ENCODE peak calls at places on chromosome 18, in nine cellular contexts. One of them, this sample, is unnamed.
A peak's percentile ranks its signal among the peaks of the same experiment; 100 is the strongest.

GRCh38 chr18:63585988-63586387 is 1.2 kb upstream of the SERPINB13 start:
- DNase-seq in activated T-helper 2 cell treated with anti-CD3 and anti-CD28 coated beads, Interferon-gamma antibody, Interleukin-2, Interleukin-4, amounts not matched to agents 10 μg/mL and 5 μg/mL and 100 μg/mL, durations not matched to agents 14 hours and 24 hours and 36 hours: no peak
- DNase-seq in retina: no peak
- DNase-seq in nucleus accumbens: no peak
- DNase-seq in activated CD4-positive, alpha-beta T cell treated with anti-CD3 and anti-CD28 coated beads, Interleukin-2, amount 10 ng/mL, durations not matched to agents 7 days and 5 days: no peak
- DNase-seq in NCI-H1092: no peak
- DNase-seq in D341Med: no peak
- DNase-seq in Caki2: no peak
- DNase-seq in NCI-H446: no peak
- DNase-seq in this sample: no peak

GRCh38 chr18:76445741-76446232 is 49.3 kb downstream of the ZNF516 start:
- DNase-seq in activated T-helper 2 cell treated with anti-CD3 and anti-CD28 coated beads, Interferon-gamma antibody, Interleukin-2, Interleukin-4, amounts not matched to agents 10 μg/mL and 5 μg/mL and 100 μg/mL, durations not matched to agents 14 hours and 24 hours and 36 hours: no peak
- DNase-seq in retina: no peak
- DNase-seq in nucleus accumbens: no peak
- DNase-seq in activated CD4-positive, alpha-beta T cell treated with anti-CD3 and anti-CD28 coated beads, Interleukin-2, amount 10 ng/mL, durations not matched to agents 7 days and 5 days: no peak
- DNase-seq in NCI-H1092: no peak
- DNase-seq in D341Med: peak; percentile 43
- DNase-seq in Caki2: no peak
- DNase-seq in NCI-H446: no peak
- DNase-seq in this sample: no peak

GRCh38 chr18:31592520-31593157 is 962 bp downstream of the TTR start:
- DNase-seq in activated T-helper 2 cell treated with anti-CD3 and anti-CD28 coated beads, Interferon-gamma antibody, Interleukin-2, Interleukin-4, amounts not matched to agents 10 μg/mL and 5 μg/mL and 100 μg/mL, durations not matched to agents 14 hours and 24 hours and 36 hours: no peak
- DNase-seq in retina: no peak
- DNase-seq in nucleus accumbens: no peak
- DNase-seq in activated CD4-positive, alpha-beta T cell treated with anti-CD3 and anti-CD28 coated beads, Interleukin-2, amount 10 ng/mL, durations not matched to agents 7 days and 5 days: no peak
- DNase-seq in NCI-H1092: no peak
- DNase-seq in D341Med: no peak
- DNase-seq in Caki2: no peak
- DNase-seq in NCI-H446: no peak
- DNase-seq in this sample: no peak

GRCh38 chr18:22108674-22109073 is 60.7 kb upstream of the GATA6 start:
- DNase-seq in activated T-helper 2 cell treated with anti-CD3 and anti-CD28 coated beads, Interferon-gamma antibody, Interleukin-2, Interleukin-4, amounts not matched to agents 10 μg/mL and 5 μg/mL and 100 μg/mL, durations not matched to agents 14 hours and 24 hours and 36 hours: no peak
- DNase-seq in retina: no peak
- DNase-seq in nucleus accumbens: no peak
- DNase-seq in activated CD4-positive, alpha-beta T cell treated with anti-CD3 and anti-CD28 coated beads, Interleukin-2, amount 10 ng/mL, durations not matched to agents 7 days and 5 days: no peak
- DNase-seq in NCI-H1092: no peak
- DNase-seq in D341Med: no peak
- DNase-seq in Caki2: no peak
- DNase-seq in NCI-H446: no peak
- DNase-seq in this sample: no peak

GRCh38 chr18:36352384-36352783 is 54.9 kb downstream of the FHOD3 start:
- DNase-seq in activated T-helper 2 cell treated with anti-CD3 and anti-CD28 coated beads, Interferon-gamma antibody, Interleukin-2, Interleukin-4, amounts not matched to agents 10 μg/mL and 5 μg/mL and 100 μg/mL, durations not matched to agents 14 hours and 24 hours and 36 hours: no peak
- DNase-seq in retina: no peak
- DNase-seq in nucleus accumbens: no peak
- DNase-seq in activated CD4-positive, alpha-beta T cell treated with anti-CD3 and anti-CD28 coated beads, Interleukin-2, amount 10 ng/mL, durations not matched to agents 7 days and 5 days: no peak
- DNase-seq in NCI-H1092: no peak
- DNase-seq in D341Med: no peak
- DNase-seq in Caki2: peak; percentile 67
- DNase-seq in NCI-H446: no peak
- DNase-seq in this sample: no peak

GRCh38 chr18:8448091-8448490 is 161.1 kb upstream of the RAB12 start:
- DNase-seq in activated T-helper 2 cell treated with anti-CD3 and anti-CD28 coated beads, Interferon-gamma antibody, Interleukin-2, Interleukin-4, amounts not matched to agents 10 μg/mL and 5 μg/mL and 100 μg/mL, durations not matched to agents 14 hours and 24 hours and 36 hours: no peak
- DNase-seq in retina: no peak
- DNase-seq in nucleus accumbens: no peak
- DNase-seq in activated CD4-positive, alpha-beta T cell treated with anti-CD3 and anti-CD28 coated beads, Interleukin-2, amount 10 ng/mL, durations not matched to agents 7 days and 5 days: no peak
- DNase-seq in NCI-H1092: no peak
- DNase-seq in D341Med: no peak
- DNase-seq in Caki2: no peak
- DNase-seq in NCI-H446: no peak
- DNase-seq in this sample: no peak

GRCh38 chr18:70907673-70908072 is 618.8 kb downstream of the SOCS6 start:
- DNase-seq in activated T-helper 2 cell treated with anti-CD3 and anti-CD28 coated beads, Interferon-gamma antibody, Interleukin-2, Interleukin-4, amounts not matched to agents 10 μg/mL and 5 μg/mL and 100 μg/mL, durations not matched to agents 14 hours and 24 hours and 36 hours: no peak
- DNase-seq in retina: peak; percentile 27
- DNase-seq in nucleus accumbens: no peak
- DNase-seq in activated CD4-positive, alpha-beta T cell treated with anti-CD3 and anti-CD28 coated beads, Interleukin-2, amount 10 ng/mL, durations not matched to agents 7 days and 5 days: no peak
- DNase-seq in NCI-H1092: peak; percentile 87
- DNase-seq in D341Med: no peak
- DNase-seq in Caki2: peak; percentile 19
- DNase-seq in NCI-H446: no peak
- DNase-seq in this sample: no peak

GRCh38 chr18:31091350-31091749 is 10.9 kb downstream of the DSC2 start:
- DNase-seq in activated T-helper 2 cell treated with anti-CD3 and anti-CD28 coated beads, Interferon-gamma antibody, Interleukin-2, Interleukin-4, amounts not matched to agents 10 μg/mL and 5 μg/mL and 100 μg/mL, durations not matched to agents 14 hours and 24 hours and 36 hours: no peak
- DNase-seq in retina: no peak
- DNase-seq in nucleus accumbens: no peak
- DNase-seq in activated CD4-positive, alpha-beta T cell treated with anti-CD3 and anti-CD28 coated beads, Interleukin-2, amount 10 ng/mL, durations not matched to agents 7 days and 5 days: no peak
- DNase-seq in NCI-H1092: no peak
- DNase-seq in D341Med: no peak
- DNase-seq in Caki2: no peak
- DNase-seq in NCI-H446: no peak
- DNase-seq in this sample: no peak

GRCh38 chr18:72086421-72086820 is 457.7 kb downstream of the CBLN2 start:
- DNase-seq in activated T-helper 2 cell treated with anti-CD3 and anti-CD28 coated beads, Interferon-gamma antibody, Interleukin-2, Interleukin-4, amounts not matched to agents 10 μg/mL and 5 μg/mL and 100 μg/mL, durations not matched to agents 14 hours and 24 hours and 36 hours: no peak
- DNase-seq in retina: no peak
- DNase-seq in nucleus accumbens: no peak
- DNase-seq in activated CD4-positive, alpha-beta T cell treated with anti-CD3 and anti-CD28 coated beads, Interleukin-2, amount 10 ng/mL, durations not matched to agents 7 days and 5 days: no peak
- DNase-seq in NCI-H1092: no peak
- DNase-seq in D341Med: peak; percentile 37
- DNase-seq in Caki2: peak; percentile 12
- DNase-seq in NCI-H446: no peak
- DNase-seq in this sample: peak; percentile 1

GRCh38 chr18:45621068-45621511 is 5.8 kb downstream of the SLC14A2 start:
- DNase-seq in activated T-helper 2 cell treated with anti-CD3 and anti-CD28 coated beads, Interferon-gamma antibody, Interleukin-2, Interleukin-4, amounts not matched to agents 10 μg/mL and 5 μg/mL and 100 μg/mL, durations not matched to agents 14 hours and 24 hours and 36 hours: no peak
- DNase-seq in retina: peak; percentile 74
- DNase-seq in nucleus accumbens: no peak
- DNase-seq in activated CD4-positive, alpha-beta T cell treated with anti-CD3 and anti-CD28 coated beads, Interleukin-2, amount 10 ng/mL, durations not matched to agents 7 days and 5 days: peak; percentile 52
- DNase-seq in NCI-H1092: peak; percentile 40
- DNase-seq in D341Med: peak; percentile 81
- DNase-seq in Caki2: peak; percentile 14
- DNase-seq in NCI-H446: peak; percentile 21
- DNase-seq in this sample: no peak

GRCh38 chr18:79900610-79901570 is 50.6 kb downstream of the SLC66A2 start:
- DNase-seq in activated T-helper 2 cell treated with anti-CD3 and anti-CD28 coated beads, Interferon-gamma antibody, Interleukin-2, Interleukin-4, amounts not matched to agents 10 μg/mL and 5 μg/mL and 100 μg/mL, durations not matched to agents 14 hours and 24 hours and 36 hours: no peak
- DNase-seq in retina: no peak
- DNase-seq in nucleus accumbens: no peak
- DNase-seq in activated CD4-positive, alpha-beta T cell treated with anti-CD3 and anti-CD28 coated beads, Interleukin-2, amount 10 ng/mL, durations not matched to agents 7 days and 5 days: no peak
- DNase-seq in NCI-H1092: no peak
- DNase-seq in D341Med: peak; percentile 43
- DNase-seq in Caki2: no peak
- DNase-seq in NCI-H446: no peak
- DNase-seq in this sample: no peak

GRCh38 chr18:7872569-7872968 is 305.5 kb downstream of the PTPRM start:
- DNase-seq in activated T-helper 2 cell treated with anti-CD3 and anti-CD28 coated beads, Interferon-gamma antibody, Interleukin-2, Interleukin-4, amounts not matched to agents 10 μg/mL and 5 μg/mL and 100 μg/mL, durations not matched to agents 14 hours and 24 hours and 36 hours: no peak
- DNase-seq in retina: no peak
- DNase-seq in nucleus accumbens: no peak
- DNase-seq in activated CD4-positive, alpha-beta T cell treated with anti-CD3 and anti-CD28 coated beads, Interleukin-2, amount 10 ng/mL, durations not matched to agents 7 days and 5 days: no peak
- DNase-seq in NCI-H1092: no peak
- DNase-seq in D341Med: no peak
- DNase-seq in Caki2: peak; percentile 49
- DNase-seq in NCI-H446: no peak
- DNase-seq in this sample: no peak

GRCh38 chr18:10455726-10456453 is 1.5 kb downstream of the APCDD1 start:
- DNase-seq in activated T-helper 2 cell treated with anti-CD3 and anti-CD28 coated beads, Interferon-gamma antibody, Interleukin-2, Interleukin-4, amounts not matched to agents 10 μg/mL and 5 μg/mL and 100 μg/mL, durations not matched to agents 14 hours and 24 hours and 36 hours: no peak
- DNase-seq in retina: peak; percentile 46
- DNase-seq in nucleus accumbens: no peak
- DNase-seq in activated CD4-positive, alpha-beta T cell treated with anti-CD3 and anti-CD28 coated beads, Interleukin-2, amount 10 ng/mL, durations not matched to agents 7 days and 5 days: no peak
- DNase-seq in NCI-H1092: no peak
- DNase-seq in D341Med: no peak
- DNase-seq in Caki2: no peak
- DNase-seq in NCI-H446: no peak
- DNase-seq in this sample: no peak

GRCh38 chr18:31258789-31259188 is 59.2 kb upstream of the DSG1 start:
- DNase-seq in activated T-helper 2 cell treated with anti-CD3 and anti-CD28 coated beads, Interferon-gamma antibody, Interleukin-2, Interleukin-4, amounts not matched to agents 10 μg/mL and 5 μg/mL and 100 μg/mL, durations not matched to agents 14 hours and 24 hours and 36 hours: no peak
- DNase-seq in retina: no peak
- DNase-seq in nucleus accumbens: no peak
- DNase-seq in activated CD4-positive, alpha-beta T cell treated with anti-CD3 and anti-CD28 coated beads, Interleukin-2, amount 10 ng/mL, durations not matched to agents 7 days and 5 days: no peak
- DNase-seq in NCI-H1092: no peak
- DNase-seq in D341Med: no peak
- DNase-seq in Caki2: no peak
- DNase-seq in NCI-H446: no peak
- DNase-seq in this sample: no peak

GRCh38 chr18:43571078-43571689 is 293.9 kb upstream of the SYT4 start:
- DNase-seq in activated T-helper 2 cell treated with anti-CD3 and anti-CD28 coated beads, Interferon-gamma antibody, Interleukin-2, Interleukin-4, amounts not matched to agents 10 μg/mL and 5 μg/mL and 100 μg/mL, durations not matched to agents 14 hours and 24 hours and 36 hours: no peak
- DNase-seq in retina: peak; percentile 38
- DNase-seq in nucleus accumbens: no peak
- DNase-seq in activated CD4-positive, alpha-beta T cell treated with anti-CD3 and anti-CD28 coated beads, Interleukin-2, amount 10 ng/mL, durations not matched to agents 7 days and 5 days: peak; percentile 26
- DNase-seq in NCI-H1092: peak; percentile 46
- DNase-seq in D341Med: peak; percentile 65
- DNase-seq in Caki2: peak; percentile 23
- DNase-seq in NCI-H446: peak; percentile 54
- DNase-seq in this sample: no peak

GRCh38 chr18:6145645-6146308 is 250.5 kb upstream of the TMEM200C start:
- DNase-seq in activated T-helper 2 cell treated with anti-CD3 and anti-CD28 coated beads, Interferon-gamma antibody, Interleukin-2, Interleukin-4, amounts not matched to agents 10 μg/mL and 5 μg/mL and 100 μg/mL, durations not matched to agents 14 hours and 24 hours and 36 hours: no peak
- DNase-seq in retina: no peak
- DNase-seq in nucleus accumbens: peak; percentile 6
- DNase-seq in activated CD4-positive, alpha-beta T cell treated with anti-CD3 and anti-CD28 coated beads, Interleukin-2, amount 10 ng/mL, durations not matched to agents 7 days and 5 days: no peak
- DNase-seq in NCI-H1092: no peak
- DNase-seq in D341Med: no peak
- DNase-seq in Caki2: no peak
- DNase-seq in NCI-H446: no peak
- DNase-seq in this sample: no peak

GRCh38 chr18:31487251-31488015 is 10.5 kb upstream of the DSG2 start:
- DNase-seq in activated T-helper 2 cell treated with anti-CD3 and anti-CD28 coated beads, Interferon-gamma antibody, Interleukin-2, Interleukin-4, amounts not matched to agents 10 μg/mL and 5 μg/mL and 100 μg/mL, durations not matched to agents 14 hours and 24 hours and 36 hours: no peak
- DNase-seq in retina: no peak
- DNase-seq in nucleus accumbens: no peak
- DNase-seq in activated CD4-positive, alpha-beta T cell treated with anti-CD3 and anti-CD28 coated beads, Interleukin-2, amount 10 ng/mL, durations not matched to agents 7 days and 5 days: no peak
- DNase-seq in NCI-H1092: no peak
- DNase-seq in D341Med: no peak
- DNase-seq in Caki2: no peak
- DNase-seq in NCI-H446: no peak
- DNase-seq in this sample: no peak

GRCh38 chr18:46338761-46339160 is 234.6 kb downstream of the HAUS1 start:
- DNase-seq in activated T-helper 2 cell treated with anti-CD3 and anti-CD28 coated beads, Interferon-gamma antibody, Interleukin-2, Interleukin-4, amounts not matched to agents 10 μg/mL and 5 μg/mL and 100 μg/mL, durations not matched to agents 14 hours and 24 hours and 36 hours: no peak
- DNase-seq in retina: peak; percentile 92
- DNase-seq in nucleus accumbens: no peak
- DNase-seq in activated CD4-positive, alpha-beta T cell treated with anti-CD3 and anti-CD28 coated beads, Interleukin-2, amount 10 ng/mL, durations not matched to agents 7 days and 5 days: no peak
- DNase-seq in NCI-H1092: peak; percentile 41
- DNase-seq in D341Med: peak; percentile 53
- DNase-seq in Caki2: no peak
- DNase-seq in NCI-H446: no peak
- DNase-seq in this sample: no peak

GRCh38 chr18:56322403-56322802 is 316.0 kb downstream of the TXNL1 start:
- DNase-seq in activated T-helper 2 cell treated with anti-CD3 and anti-CD28 coated beads, Interferon-gamma antibody, Interleukin-2, Interleukin-4, amounts not matched to agents 10 μg/mL and 5 μg/mL and 100 μg/mL, durations not matched to agents 14 hours and 24 hours and 36 hours: no peak
- DNase-seq in retina: peak; percentile 28
- DNase-seq in nucleus accumbens: no peak
- DNase-seq in activated CD4-positive, alpha-beta T cell treated with anti-CD3 and anti-CD28 coated beads, Interleukin-2, amount 10 ng/mL, durations not matched to agents 7 days and 5 days: no peak
- DNase-seq in NCI-H1092: no peak
- DNase-seq in D341Med: no peak
- DNase-seq in Caki2: no peak
- DNase-seq in NCI-H446: no peak
- DNase-seq in this sample: no peak

GRCh38 chr18:39494211-39494896 is 1928.8 kb upstream of the CELF4 start:
- DNase-seq in activated T-helper 2 cell treated with anti-CD3 and anti-CD28 coated beads, Interferon-gamma antibody, Interleukin-2, Interleukin-4, amounts not matched to agents 10 μg/mL and 5 μg/mL and 100 μg/mL, durations not matched to agents 14 hours and 24 hours and 36 hours: no peak
- DNase-seq in retina: no peak
- DNase-seq in nucleus accumbens: no peak
- DNase-seq in activated CD4-positive, alpha-beta T cell treated with anti-CD3 and anti-CD28 coated beads, Interleukin-2, amount 10 ng/mL, durations not matched to agents 7 days and 5 days: no peak
- DNase-seq in NCI-H1092: no peak
- DNase-seq in D341Med: no peak
- DNase-seq in Caki2: no peak
- DNase-seq in NCI-H446: no peak
- DNase-seq in this sample: no peak

GRCh38 chr18:79902640-79903039 is 48.8 kb downstream of the SLC66A2 start:
- DNase-seq in activated T-helper 2 cell treated with anti-CD3 and anti-CD28 coated beads, Interferon-gamma antibody, Interleukin-2, Interleukin-4, amounts not matched to agents 10 μg/mL and 5 μg/mL and 100 μg/mL, durations not matched to agents 14 hours and 24 hours and 36 hours: no peak
- DNase-seq in retina: no peak
- DNase-seq in nucleus accumbens: no peak
- DNase-seq in activated CD4-positive, alpha-beta T cell treated with anti-CD3 and anti-CD28 coated beads, Interleukin-2, amount 10 ng/mL, durations not matched to agents 7 days and 5 days: no peak
- DNase-seq in NCI-H1092: no peak
- DNase-seq in D341Med: no peak
- DNase-seq in Caki2: no peak
- DNase-seq in NCI-H446: no peak
- DNase-seq in this sample: no peak

GRCh38 chr18:63234432-63234831 is 85.1 kb downstream of the BCL2 start:
- DNase-seq in activated T-helper 2 cell treated with anti-CD3 and anti-CD28 coated beads, Interferon-gamma antibody, Interleukin-2, Interleukin-4, amounts not matched to agents 10 μg/mL and 5 μg/mL and 100 μg/mL, durations not matched to agents 14 hours and 24 hours and 36 hours: no peak
- DNase-seq in retina: no peak
- DNase-seq in nucleus accumbens: no peak
- DNase-seq in activated CD4-positive, alpha-beta T cell treated with anti-CD3 and anti-CD28 coated beads, Interleukin-2, amount 10 ng/mL, durations not matched to agents 7 days and 5 days: no peak
- DNase-seq in NCI-H1092: no peak
- DNase-seq in D341Med: no peak
- DNase-seq in Caki2: no peak
- DNase-seq in NCI-H446: no peak
- DNase-seq in this sample: no peak

GRCh38 chr18:74654637-74655036 is 57.0 kb downstream of the ZNF407 start:
- DNase-seq in activated T-helper 2 cell treated with anti-CD3 and anti-CD28 coated beads, Interferon-gamma antibody, Interleukin-2, Interleukin-4, amounts not matched to agents 10 μg/mL and 5 μg/mL and 100 μg/mL, durations not matched to agents 14 hours and 24 hours and 36 hours: no peak
- DNase-seq in retina: no peak
- DNase-seq in nucleus accumbens: no peak
- DNase-seq in activated CD4-positive, alpha-beta T cell treated with anti-CD3 and anti-CD28 coated beads, Interleukin-2, amount 10 ng/mL, durations not matched to agents 7 days and 5 days: no peak
- DNase-seq in NCI-H1092: no peak
- DNase-seq in D341Med: no peak
- DNase-seq in Caki2: no peak
- DNase-seq in NCI-H446: no peak
- DNase-seq in this sample: no peak

GRCh38 chr18:43192408-43192807 is 76.9 kb upstream of the RIT2 start:
- DNase-seq in activated T-helper 2 cell treated with anti-CD3 and anti-CD28 coated beads, Interferon-gamma antibody, Interleukin-2, Interleukin-4, amounts not matched to agents 10 μg/mL and 5 μg/mL and 100 μg/mL, durations not matched to agents 14 hours and 24 hours and 36 hours: no peak
- DNase-seq in retina: no peak
- DNase-seq in nucleus accumbens: no peak
- DNase-seq in activated CD4-positive, alpha-beta T cell treated with anti-CD3 and anti-CD28 coated beads, Interleukin-2, amount 10 ng/mL, durations not matched to agents 7 days and 5 days: no peak
- DNase-seq in NCI-H1092: no peak
- DNase-seq in D341Med: no peak
- DNase-seq in Caki2: no peak
- DNase-seq in NCI-H446: no peak
- DNase-seq in this sample: no peak